ENCODE peak calls at places on chromosome 3, in seven cellular contexts. One of them, this sample, is unnamed.

GRCh38 chr3:180679178-180680096 is at the start of gene CCDC39:
- DNase-seq in NB4: no peak
- DNase-seq in HTR-8/SVneo: peak
- DNase-seq in T47D: peak
- DNase-seq in A172: peak
- DNase-seq in mesothelial cell of epicardium: peak
- DNase-seq in EH: peak
- DNase-seq in this sample: peak

GRCh38 chr3:13896473-13897154 is 16.7 kb upstream of the WNT7A start:
- DNase-seq in NB4: peak
- DNase-seq in HTR-8/SVneo: peak
- DNase-seq in T47D: peak
- DNase-seq in A172: peak
- DNase-seq in mesothelial cell of epicardium: no peak
- DNase-seq in EH: peak
- DNase-seq in this sample: peak

GRCh38 chr3:132659000-132659369 is 624 bp downstream of the ACAD11 start:
- DNase-seq in NB4: peak
- DNase-seq in HTR-8/SVneo: peak
- DNase-seq in T47D: no peak
- DNase-seq in A172: peak
- DNase-seq in mesothelial cell of epicardium: no peak
- DNase-seq in EH: no peak
- DNase-seq in this sample: no peak

GRCh38 chr3:47380026-47380600 is 708 bp upstream of the PTPN23 start:
- DNase-seq in NB4: no peak
- DNase-seq in HTR-8/SVneo: no peak
- DNase-seq in T47D: no peak
- DNase-seq in A172: no peak
- DNase-seq in mesothelial cell of epicardium: no peak
- DNase-seq in EH: no peak
- DNase-seq in this sample: no peak

GRCh38 chr3:14861451-14862302 is 42.9 kb downstream of the FGD5 start:
- DNase-seq in NB4: peak
- DNase-seq in HTR-8/SVneo: no peak
- DNase-seq in T47D: no peak
- DNase-seq in A172: no peak
- DNase-seq in mesothelial cell of epicardium: no peak
- DNase-seq in EH: no peak
- DNase-seq in this sample: no peak

GRCh38 chr3:171270541-171270940 is 189.7 kb downstream of the TNIK start:
- DNase-seq in NB4: no peak
- DNase-seq in HTR-8/SVneo: no peak
- DNase-seq in T47D: no peak
- DNase-seq in A172: no peak
- DNase-seq in mesothelial cell of epicardium: no peak
- DNase-seq in EH: no peak
- DNase-seq in this sample: no peak

GRCh38 chr3:62007036-62007435 is 366.3 kb downstream of the FEZF2 start:
- DNase-seq in NB4: no peak
- DNase-seq in HTR-8/SVneo: no peak
- DNase-seq in T47D: no peak
- DNase-seq in A172: no peak
- DNase-seq in mesothelial cell of epicardium: no peak
- DNase-seq in EH: peak
- DNase-seq in this sample: peak

GRCh38 chr3:128390867-128391266 is 75.8 kb downstream of the DNAJB8 start:
- DNase-seq in NB4: no peak
- DNase-seq in HTR-8/SVneo: no peak
- DNase-seq in T47D: no peak
- DNase-seq in A172: no peak
- DNase-seq in mesothelial cell of epicardium: no peak
- DNase-seq in EH: no peak
- DNase-seq in this sample: no peak

GRCh38 chr3:12869025-12869695 is 27.8 kb upstream of the RPL32 start:
- DNase-seq in NB4: no peak
- DNase-seq in HTR-8/SVneo: no peak
- DNase-seq in T47D: peak
- DNase-seq in A172: no peak
- DNase-seq in mesothelial cell of epicardium: peak
- DNase-seq in EH: peak
- DNase-seq in this sample: no peak

GRCh38 chr3:27721717-27722564 is at the start of gene EOMES:
- DNase-seq in NB4: peak
- DNase-seq in HTR-8/SVneo: no peak
- DNase-seq in T47D: no peak
- DNase-seq in A172: peak
- DNase-seq in mesothelial cell of epicardium: peak
- DNase-seq in EH: peak
- DNase-seq in this sample: no peak

GRCh38 chr3:189792046-189792929 is 161.1 kb downstream of the TP63 start:
- DNase-seq in NB4: no peak
- DNase-seq in HTR-8/SVneo: no peak
- DNase-seq in T47D: no peak
- DNase-seq in A172: no peak
- DNase-seq in mesothelial cell of epicardium: no peak
- DNase-seq in EH: no peak
- DNase-seq in this sample: no peak

GRCh38 chr3:107045791-107046190 is 331.4 kb upstream of the CCDC54 start:
- DNase-seq in NB4: no peak
- DNase-seq in HTR-8/SVneo: no peak
- DNase-seq in T47D: no peak
- DNase-seq in A172: no peak
- DNase-seq in mesothelial cell of epicardium: no peak
- DNase-seq in EH: no peak
- DNase-seq in this sample: no peak

GRCh38 chr3:33380653-33381052 is 59.6 kb downstream of the UBP1 start:
- DNase-seq in NB4: no peak
- DNase-seq in HTR-8/SVneo: no peak
- DNase-seq in T47D: no peak
- DNase-seq in A172: no peak
- DNase-seq in mesothelial cell of epicardium: no peak
- DNase-seq in EH: no peak
- DNase-seq in this sample: no peak

GRCh38 chr3:140994316-140994715 is 52.7 kb downstream of the SLC25A36 start:
- DNase-seq in NB4: no peak
- DNase-seq in HTR-8/SVneo: no peak
- DNase-seq in T47D: no peak
- DNase-seq in A172: no peak
- DNase-seq in mesothelial cell of epicardium: no peak
- DNase-seq in EH: no peak
- DNase-seq in this sample: no peak

GRCh38 chr3:24678441-24678865 is 183.8 kb upstream of the THRB start:
- DNase-seq in NB4: peak
- DNase-seq in HTR-8/SVneo: peak
- DNase-seq in T47D: no peak
- DNase-seq in A172: peak
- DNase-seq in mesothelial cell of epicardium: no peak
- DNase-seq in EH: peak
- DNase-seq in this sample: no peak

GRCh38 chr3:186217820-186218164 is 108.9 kb upstream of the ETV5 start:
- DNase-seq in NB4: no peak
- DNase-seq in HTR-8/SVneo: no peak
- DNase-seq in T47D: no peak
- DNase-seq in A172: peak
- DNase-seq in mesothelial cell of epicardium: no peak
- DNase-seq in EH: no peak
- DNase-seq in this sample: no peak

GRCh38 chr3:128170866-128171516 is 17.7 kb downstream of the EEFSEC start:
- DNase-seq in NB4: peak
- DNase-seq in HTR-8/SVneo: peak
- DNase-seq in T47D: peak
- DNase-seq in A172: peak
- DNase-seq in mesothelial cell of epicardium: peak
- DNase-seq in EH: peak
- DNase-seq in this sample: peak

GRCh38 chr3:15783361-15783969 is 14.3 kb downstream of the ANKRD28 start:
- DNase-seq in NB4: peak
- DNase-seq in HTR-8/SVneo: no peak
- DNase-seq in T47D: no peak
- DNase-seq in A172: no peak
- DNase-seq in mesothelial cell of epicardium: no peak
- DNase-seq in EH: peak
- DNase-seq in this sample: peak

GRCh38 chr3:138457863-138458735 is 23.7 kb downstream of the ESYT3 start:
- DNase-seq in NB4: no peak
- DNase-seq in HTR-8/SVneo: no peak
- DNase-seq in T47D: no peak
- DNase-seq in A172: peak
- DNase-seq in mesothelial cell of epicardium: no peak
- DNase-seq in EH: no peak
- DNase-seq in this sample: no peak

GRCh38 chr3:50323092-50323600 is 601 bp upstream of the HYAL2 start:
- DNase-seq in NB4: no peak
- DNase-seq in HTR-8/SVneo: no peak
- DNase-seq in T47D: no peak
- DNase-seq in A172: no peak
- DNase-seq in mesothelial cell of epicardium: no peak
- DNase-seq in EH: no peak
- DNase-seq in this sample: no peak

GRCh38 chr3:189787622-189788021 is 156.4 kb downstream of the TP63 start:
- DNase-seq in NB4: no peak
- DNase-seq in HTR-8/SVneo: no peak
- DNase-seq in T47D: no peak
- DNase-seq in A172: peak
- DNase-seq in mesothelial cell of epicardium: no peak
- DNase-seq in EH: peak
- DNase-seq in this sample: no peak

GRCh38 chr3:195194559-195195161 is 76.3 kb downstream of the XXYLT1 start:
- DNase-seq in NB4: peak
- DNase-seq in HTR-8/SVneo: no peak
- DNase-seq in T47D: no peak
- DNase-seq in A172: no peak
- DNase-seq in mesothelial cell of epicardium: no peak
- DNase-seq in EH: peak
- DNase-seq in this sample: no peak

GRCh38 chr3:160780246-160780645 is 24.2 kb downstream of the PPM1L start:
- DNase-seq in NB4: peak
- DNase-seq in HTR-8/SVneo: no peak
- DNase-seq in T47D: no peak
- DNase-seq in A172: no peak
- DNase-seq in mesothelial cell of epicardium: no peak
- DNase-seq in EH: no peak
- DNase-seq in this sample: no peak

GRCh38 chr3:36679384-36680200 is 84.8 kb downstream of the DCLK3 start:
- DNase-seq in NB4: peak
- DNase-seq in HTR-8/SVneo: no peak
- DNase-seq in T47D: no peak
- DNase-seq in A172: peak
- DNase-seq in mesothelial cell of epicardium: no peak
- DNase-seq in EH: peak
- DNase-seq in this sample: peak

GRCh38 chr3:157693762-157694161 is 190.5 kb upstream of the VEPH1 start:
- DNase-seq in NB4: no peak
- DNase-seq in HTR-8/SVneo: no peak
- DNase-seq in T47D: no peak
- DNase-seq in A172: no peak
- DNase-seq in mesothelial cell of epicardium: no peak
- DNase-seq in EH: no peak
- DNase-seq in this sample: no peak

GRCh38 chr3:52636673-52637072 is 49.0 kb downstream of the PBRM1 start:
- DNase-seq in NB4: no peak
- DNase-seq in HTR-8/SVneo: no peak
- DNase-seq in T47D: no peak
- DNase-seq in A172: peak
- DNase-seq in mesothelial cell of epicardium: no peak
- DNase-seq in EH: peak
- DNase-seq in this sample: no peak

GRCh38 chr3:10170915-10171478 is 6.3 kb downstream of the IRAK2 start:
- DNase-seq in NB4: no peak
- DNase-seq in HTR-8/SVneo: no peak
- DNase-seq in T47D: no peak
- DNase-seq in A172: peak
- DNase-seq in mesothelial cell of epicardium: no peak
- DNase-seq in EH: no peak
- DNase-seq in this sample: no peak

GRCh38 chr3:156307704-156308103 is 187.3 kb downstream of the KCNAB1 start:
- DNase-seq in NB4: no peak
- DNase-seq in HTR-8/SVneo: no peak
- DNase-seq in T47D: no peak
- DNase-seq in A172: peak
- DNase-seq in mesothelial cell of epicardium: no peak
- DNase-seq in EH: peak
- DNase-seq in this sample: peak

GRCh38 chr3:128286691-128287090 is 133.4 kb downstream of the EEFSEC start:
- DNase-seq in NB4: no peak
- DNase-seq in HTR-8/SVneo: no peak
- DNase-seq in T47D: no peak
- DNase-seq in A172: no peak
- DNase-seq in mesothelial cell of epicardium: no peak
- DNase-seq in EH: no peak
- DNase-seq in this sample: no peak

GRCh38 chr3:58054652-58055051 is 46.4 kb downstream of the FLNB start:
- DNase-seq in NB4: no peak
- DNase-seq in HTR-8/SVneo: no peak
- DNase-seq in T47D: no peak
- DNase-seq in A172: no peak
- DNase-seq in mesothelial cell of epicardium: no peak
- DNase-seq in EH: no peak
- DNase-seq in this sample: no peak

GRCh38 chr3:183486472-183486871 is 58.1 kb upstream of the MCF2L2 start:
- DNase-seq in NB4: no peak
- DNase-seq in HTR-8/SVneo: no peak
- DNase-seq in T47D: no peak
- DNase-seq in A172: no peak
- DNase-seq in mesothelial cell of epicardium: peak
- DNase-seq in EH: no peak
- DNase-seq in this sample: no peak

GRCh38 chr3:138673641-138674040 is 65.1 kb downstream of the FAIM start:
- DNase-seq in NB4: no peak
- DNase-seq in HTR-8/SVneo: no peak
- DNase-seq in T47D: no peak
- DNase-seq in A172: peak
- DNase-seq in mesothelial cell of epicardium: no peak
- DNase-seq in EH: peak
- DNase-seq in this sample: peak

GRCh38 chr3:128555098-128555825 is 62.3 kb upstream of the GATA2 start:
- DNase-seq in NB4: no peak
- DNase-seq in HTR-8/SVneo: no peak
- DNase-seq in T47D: no peak
- DNase-seq in A172: no peak
- DNase-seq in mesothelial cell of epicardium: no peak
- DNase-seq in EH: no peak
- DNase-seq in this sample: no peak

GRCh38 chr3:153245661-153246060 is 83.6 kb downstream of the RAP2B start:
- DNase-seq in NB4: no peak
- DNase-seq in HTR-8/SVneo: no peak
- DNase-seq in T47D: no peak
- DNase-seq in A172: no peak
- DNase-seq in mesothelial cell of epicardium: no peak
- DNase-seq in EH: peak
- DNase-seq in this sample: peak

This sample was measured in HFFc6.